ENCODE peak calls at places on chromosomes 13 and 19, in five cellular contexts. X is H9, Q is upper lobe of right lung, N is gastrocnemius medialis, O is H1. I is an unnamed sample.

GRCh38 chr19:40610396-40611064 is 9.4 kb downstream of the LTBP4 start:
- DNase-seq in X (peak; percentile 35), Q (peak; percentile 87), N (peak; percentile 70), O (no peak), I (no peak)

GRCh38 chr19:51259348-51260245 is 8.7 kb downstream of the SIGLECL1 start:
- DNase-seq in X (peak; percentile 54), Q (no peak), N (no peak), O (peak; percentile 69), I (peak; percentile 37)

GRCh38 chr13:62371737-62372136 is 956.1 kb upstream of the PCDH20 start:
- DNase-seq in X (no peak), Q (no peak), N (no peak), O (no peak), I (no peak)

GRCh38 chr19:39539165-39539518 is 819 bp downstream of the EID2 start:
- DNase-seq in X (no peak), Q (no peak), N (no peak), O (no peak), I (no peak)

GRCh38 chr13:50589139-50589538 is 254.4 kb downstream of the DLEU7 start:
- DNase-seq in X (no peak), Q (no peak), N (no peak), O (no peak), I (no peak)

GRCh38 chr19:16001481-16002312 is 52.9 kb downstream of the OR10H4 start:
- DNase-seq in X (no peak), Q (no peak), N (no peak), O (no peak), I (no peak)

GRCh38 chr13:110319774-110320509 is 12.9 kb downstream of the COL4A2 start:
- DNase-seq in X (peak; percentile 25), Q (no peak), N (no peak), O (no peak), I (no peak)

GRCh38 chr19:43789029-43789428 is 8.3 kb upstream of the KCNN4 start:
- DNase-seq in X (no peak), Q (no peak), N (no peak), O (no peak), I (peak; percentile 60)

GRCh38 chr13:113219311-113219940 is 10.0 kb downstream of the CUL4A start:
- DNase-seq in X (no peak), Q (no peak), N (no peak), O (no peak), I (no peak)

GRCh38 chr13:31807090-31807541 is 67.8 kb downstream of the RXFP2 start:
- DNase-seq in X (no peak), Q (no peak), N (no peak), O (no peak), I (no peak)

GRCh38 chr13:48938308-48938943 is 37.3 kb upstream of the FNDC3A start:
- DNase-seq in X (no peak), Q (no peak), N (no peak), O (no peak), I (no peak)

GRCh38 chr19:41226053-41226873 is 7.2 kb downstream of the AXL start:
- DNase-seq in X (peak; percentile 67), Q (peak; percentile 85), N (peak; percentile 52), O (peak; percentile 79), I (peak; percentile 76)

GRCh38 chr13:30877335-30877734 is 28.7 kb upstream of the MEDAG start:
- DNase-seq in X (no peak), Q (no peak), N (no peak), O (no peak), I (no peak)

GRCh38 chr13:112910016-112910415 is 59.0 kb upstream of the MCF2L start:
- DNase-seq in X (no peak), Q (no peak), N (no peak), O (no peak), I (no peak)

GRCh38 chr13:110396913-110397379 is 89.9 kb downstream of the COL4A2 start:
- DNase-seq in X (no peak), Q (no peak), N (peak; percentile 89), O (no peak), I (no peak)

GRCh38 chr13:60696602-60697001 is 299.6 kb downstream of the TDRD3 start:
- DNase-seq in X (no peak), Q (no peak), N (no peak), O (no peak), I (no peak)

GRCh38 chr13:103961129-103961528 is 894.9 kb upstream of the SLC10A2 start:
- DNase-seq in X (no peak), Q (no peak), N (peak; percentile 61), O (no peak), I (no peak)

GRCh38 chr19:1082165-1082927 is 12.8 kb downstream of the POLR2E start:
- DNase-seq in X (peak; percentile 100), Q (peak; percentile 96), N (no peak), O (peak; percentile 99), I (peak; percentile 94)

GRCh38 chr19:15014579-15014978 is 34.7 kb upstream of the CASP14 start:
- DNase-seq in X (peak; percentile 39), Q (no peak), N (no peak), O (no peak), I (peak; percentile 22)

GRCh38 chr19:56350416-56351045 is 35.9 kb upstream of the ZSCAN5A start:
- DNase-seq in X (no peak), Q (no peak), N (no peak), O (peak; percentile 52), I (peak; percentile 51)

GRCh38 chr13:70249332-70250064 is 141.2 kb upstream of the KLHL1 start:
- DNase-seq in X (peak; percentile 35), Q (no peak), N (no peak), O (no peak), I (no peak)

GRCh38 chr13:48828962-48829405 is 146.7 kb upstream of the FNDC3A start:
- DNase-seq in X (peak; percentile 38), Q (no peak), N (no peak), O (no peak), I (no peak)

DNA sequence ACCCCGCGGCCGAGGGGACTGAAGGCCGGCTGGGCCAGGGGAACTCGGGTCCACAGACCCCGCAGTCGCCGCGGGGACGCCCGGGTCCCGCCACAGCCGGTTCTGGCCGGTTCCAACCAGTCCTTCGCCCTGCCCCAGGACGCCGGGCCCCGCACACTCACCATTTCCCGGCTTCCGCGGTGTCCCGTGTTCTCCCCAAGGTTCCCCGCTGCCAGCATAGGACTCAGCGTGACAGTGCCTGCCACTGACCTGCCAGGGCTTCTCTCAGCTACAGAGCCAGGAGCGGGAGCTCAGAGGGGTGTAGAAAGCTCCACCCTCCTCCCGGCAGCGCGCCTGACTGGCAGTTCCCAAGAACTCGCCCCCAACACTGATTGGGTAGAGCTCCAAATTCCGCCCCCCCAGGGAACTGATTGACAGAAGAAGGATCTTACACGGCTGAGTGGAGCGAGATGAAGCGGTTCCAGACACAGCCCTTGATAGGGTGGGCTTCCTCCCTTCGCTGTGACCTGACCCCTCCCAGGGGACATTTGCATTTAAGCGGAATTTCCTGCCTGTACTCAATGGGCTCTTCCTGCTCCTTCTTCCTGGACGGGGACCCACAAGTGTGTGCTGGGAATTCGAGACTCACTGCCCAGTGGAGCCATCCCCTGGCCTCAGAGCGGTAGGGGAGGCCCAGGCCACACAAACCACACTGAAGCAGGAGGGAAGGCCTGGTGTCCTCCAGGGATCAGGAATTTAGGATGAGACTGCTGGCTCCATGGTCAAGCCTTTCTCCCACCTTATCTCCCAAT is at the start of gene ZNF442:
- DNase-seq in X (peak; percentile 99), Q (peak; percentile 96), N (peak; percentile 96), O (peak; percentile 91), I (peak; percentile 96)
- TF ChIP-seq CTCF in X (peak; percentile 70), Q (peak; percentile 70), N (peak; percentile 70), O (peak; percentile 75), I (peak; percentile 32)

GRCh38 chr19:58218899-58219298 is 9.8 kb upstream of the ZNF544 start:
- DNase-seq in X (peak; percentile 73), Q (no peak), N (no peak), O (peak; percentile 60), I (no peak)
- TF ChIP-seq CTCF in X (peak; percentile 72), Q (peak; percentile 27), N (peak; percentile 19), O (peak; percentile 44), I (no peak)

DNA sequence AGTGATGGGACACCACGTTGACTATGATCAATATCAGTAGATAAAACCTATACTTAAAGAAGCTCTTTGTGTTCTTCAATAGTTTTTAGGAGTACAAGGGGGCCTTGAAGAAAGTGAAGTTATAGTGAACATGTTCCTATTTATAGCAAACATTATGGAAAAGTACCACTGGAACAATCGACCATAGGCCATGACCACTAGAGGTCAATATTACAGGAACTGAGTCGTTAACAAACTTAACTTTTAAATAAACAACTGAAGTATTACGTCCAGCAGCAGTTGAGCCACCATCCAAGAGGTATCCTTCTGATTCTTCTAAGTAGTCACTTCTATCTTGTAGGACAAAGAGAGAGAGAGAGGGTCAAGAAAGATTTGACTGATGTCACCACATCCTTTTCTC is 391.0 kb upstream of the SLITRK5 start:
- DNase-seq in X (no peak), Q (no peak), N (no peak), O (no peak), I (no peak)
- TF ChIP-seq CTCF in X (peak; percentile 48), Q (no peak), N (no peak), O (peak; percentile 18), I (no peak)

GRCh38 chr19:48524221-48524620 is 12.6 kb upstream of the LMTK3 start:
- DNase-seq in X (no peak), Q (no peak), N (no peak), O (no peak), I (no peak)
- TF ChIP-seq CTCF in X (no peak), Q (no peak), N (no peak), O (no peak), I (no peak)